ENCODE peak calls at places on chromosomes 1 and 21, in six cellular contexts. One of them, this sample, is unnamed.

GRCh38 chr1:231065510-231066241 is 25.6 kb upstream of the FAM89A start:
- DNase-seq in thoracic aorta: no peak
- DNase-seq in GM12865: no peak
- DNase-seq in esophagus squamous epithelium: no peak
- DNase-seq in body of pancreas: no peak
- DNase-seq in left ventricle myocardium inferior: no peak
- DNase-seq in this sample: no peak

GRCh38 chr1:32485554-32486255 is 20.8 kb downstream of the ZBTB8B start:
- DNase-seq in thoracic aorta: no peak
- DNase-seq in GM12865: no peak
- DNase-seq in esophagus squamous epithelium: no peak
- DNase-seq in left ventricle myocardium inferior: no peak
- DNase-seq in body of pancreas: no peak
- DNase-seq in this sample: no peak

GRCh38 chr1:87334351-87335174 is 5.9 kb downstream of the LMO4 start:
- DNase-seq in GM12865: peak
- DNase-seq in esophagus squamous epithelium: no peak
- DNase-seq in left ventricle myocardium inferior: no peak
- DNase-seq in body of pancreas: no peak
- DNase-seq in thoracic aorta: no peak
- DNase-seq in this sample: no peak

GRCh38 chr1:14440731-14441130 is 157.8 kb upstream of the KAZN start:
- DNase-seq in esophagus squamous epithelium: no peak
- DNase-seq in GM12865: no peak
- DNase-seq in body of pancreas: no peak
- DNase-seq in left ventricle myocardium inferior: no peak
- DNase-seq in thoracic aorta: no peak
- DNase-seq in this sample: no peak

GRCh38 chr1:14181191-14181793 is 417.2 kb upstream of the KAZN start:
- DNase-seq in GM12865: peak
- DNase-seq in thoracic aorta: no peak
- DNase-seq in body of pancreas: no peak
- DNase-seq in esophagus squamous epithelium: no peak
- DNase-seq in left ventricle myocardium inferior: no peak
- DNase-seq in this sample: no peak

GRCh38 chr1:80417651-80418050 is 1383.1 kb upstream of the ADGRL2 start:
- DNase-seq in thoracic aorta: no peak
- DNase-seq in esophagus squamous epithelium: no peak
- DNase-seq in GM12865: no peak
- DNase-seq in left ventricle myocardium inferior: no peak
- DNase-seq in body of pancreas: no peak
- DNase-seq in this sample: no peak

GRCh38 chr21:28608646-28609045 is 384.0 kb downstream of the LTN1 start:
- DNase-seq in left ventricle myocardium inferior: no peak
- DNase-seq in GM12865: no peak
- DNase-seq in esophagus squamous epithelium: no peak
- DNase-seq in body of pancreas: no peak
- DNase-seq in thoracic aorta: no peak
- DNase-seq in this sample: no peak

GRCh38 chr1:85573348-85573747 is 7.2 kb upstream of the CCN1 start:
- DNase-seq in esophagus squamous epithelium: no peak
- DNase-seq in body of pancreas: peak
- DNase-seq in left ventricle myocardium inferior: no peak
- DNase-seq in thoracic aorta: no peak
- DNase-seq in GM12865: no peak
- DNase-seq in this sample: no peak

GRCh38 chr1:17199267-17200044 is 5.5 kb upstream of the PADI1 start:
- DNase-seq in body of pancreas: peak
- DNase-seq in left ventricle myocardium inferior: no peak
- DNase-seq in esophagus squamous epithelium: no peak
- DNase-seq in GM12865: no peak
- DNase-seq in thoracic aorta: no peak
- DNase-seq in this sample: no peak

GRCh38 chr1:85230305-85230977 is 29.0 kb downstream of the C1orf52 start:
- DNase-seq in GM12865: peak
- DNase-seq in body of pancreas: no peak
- DNase-seq in thoracic aorta: no peak
- DNase-seq in left ventricle myocardium inferior: no peak
- DNase-seq in esophagus squamous epithelium: no peak
- DNase-seq in this sample: no peak

GRCh38 chr1:53344921-53345838 is 17.3 kb upstream of the LRP8 start:
- DNase-seq in left ventricle myocardium inferior: no peak
- DNase-seq in thoracic aorta: no peak
- DNase-seq in GM12865: peak
- DNase-seq in body of pancreas: peak
- DNase-seq in esophagus squamous epithelium: no peak
- DNase-seq in this sample: no peak

GRCh38 chr1:54314691-54315455 is 91.3 kb downstream of the SSBP3 start:
- DNase-seq in GM12865: no peak
- DNase-seq in body of pancreas: peak
- DNase-seq in thoracic aorta: no peak
- DNase-seq in left ventricle myocardium inferior: no peak
- DNase-seq in esophagus squamous epithelium: no peak
- DNase-seq in this sample: no peak

GRCh38 chr21:17688912-17689874 is 76.5 kb upstream of the BTG3 start:
- DNase-seq in GM12865: peak
- DNase-seq in left ventricle myocardium inferior: peak
- DNase-seq in thoracic aorta: no peak
- DNase-seq in esophagus squamous epithelium: no peak
- DNase-seq in body of pancreas: peak
- DNase-seq in this sample: no peak

GRCh38 chr1:193211539-193211938 is 25.1 kb upstream of the B3GALT2 start:
- DNase-seq in left ventricle myocardium inferior: no peak
- DNase-seq in thoracic aorta: no peak
- DNase-seq in esophagus squamous epithelium: no peak
- DNase-seq in body of pancreas: no peak
- DNase-seq in GM12865: peak
- DNase-seq in this sample: no peak

GRCh38 chr1:217193151-217193550 is 437.7 kb downstream of the GPATCH2 start:
- DNase-seq in body of pancreas: no peak
- DNase-seq in esophagus squamous epithelium: no peak
- DNase-seq in GM12865: no peak
- DNase-seq in left ventricle myocardium inferior: no peak
- DNase-seq in thoracic aorta: no peak
- DNase-seq in this sample: no peak

GRCh38 chr1:53851571-53852282 is 13.6 kb upstream of the NDC1 start:
- DNase-seq in GM12865: no peak
- DNase-seq in esophagus squamous epithelium: no peak
- DNase-seq in left ventricle myocardium inferior: no peak
- DNase-seq in thoracic aorta: no peak
- DNase-seq in body of pancreas: no peak
- DNase-seq in this sample: no peak

GRCh38 chr1:58884706-58885661 is 101.1 kb upstream of the JUN start:
- DNase-seq in body of pancreas: peak
- DNase-seq in esophagus squamous epithelium: no peak
- DNase-seq in left ventricle myocardium inferior: peak
- DNase-seq in GM12865: no peak
- DNase-seq in thoracic aorta: no peak
- DNase-seq in this sample: no peak

DNA sequence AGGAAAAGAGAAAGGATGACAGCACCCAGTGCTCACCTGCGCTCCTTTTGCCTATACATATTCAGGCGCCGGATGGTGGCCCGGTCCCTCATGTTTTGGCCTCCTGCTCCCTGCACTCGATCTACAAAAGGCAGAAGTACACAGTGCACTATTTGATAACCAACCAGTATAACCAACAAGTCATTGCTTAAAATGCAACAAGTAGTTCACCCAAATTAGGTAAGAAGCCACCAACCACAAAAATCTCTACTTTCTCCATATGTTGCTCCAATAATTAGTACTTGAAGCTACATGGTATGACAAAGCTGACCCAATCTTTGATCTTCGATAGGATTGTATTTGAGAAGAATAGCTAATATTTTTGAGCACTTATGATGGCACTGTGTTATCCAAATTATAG is 2.0 kb downstream of the GNL2 start:
- DNase-seq in thoracic aorta: no peak
- DNase-seq in left ventricle myocardium inferior: no peak
- DNase-seq in body of pancreas: no peak
- DNase-seq in esophagus squamous epithelium: no peak
- DNase-seq in GM12865: no peak
- DNase-seq in this sample: no peak
- H3K4me3 ChIP-seq in thoracic aorta: no peak
- H3K4me3 ChIP-seq in left ventricle myocardium inferior: no peak
- H3K4me3 ChIP-seq in body of pancreas: no peak
- H3K4me3 ChIP-seq in esophagus squamous epithelium: no peak
- H3K4me3 ChIP-seq in GM12865: no peak
- H3K4me3 ChIP-seq in this sample: no peak

DNA sequence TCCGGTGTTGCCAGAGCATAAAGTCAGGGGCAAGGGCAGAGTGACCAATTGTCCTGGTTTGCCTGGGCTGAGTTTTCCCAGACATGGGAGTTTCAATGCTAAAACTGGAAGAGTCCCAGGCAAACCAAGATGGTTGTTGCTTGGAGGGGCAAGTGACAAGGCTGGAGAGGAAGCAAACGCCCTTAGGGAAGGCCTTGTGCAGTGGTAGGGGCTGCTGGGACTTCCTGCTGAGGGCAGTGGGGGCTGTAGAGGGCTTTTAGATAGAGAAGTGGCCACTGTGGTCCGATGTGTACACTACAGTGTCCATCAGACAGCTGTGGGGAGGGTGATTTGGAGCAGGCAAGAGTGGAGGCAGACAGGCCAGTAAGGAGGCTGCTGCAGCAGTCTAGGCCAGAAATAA is 7.0 kb upstream of the CELA2A start:
- DNase-seq in body of pancreas: peak
- DNase-seq in thoracic aorta: no peak
- DNase-seq in esophagus squamous epithelium: no peak
- DNase-seq in GM12865: no peak
- DNase-seq in left ventricle myocardium inferior: no peak
- DNase-seq in this sample: no peak
- H3K4me3 ChIP-seq in body of pancreas: no peak
- H3K4me3 ChIP-seq in thoracic aorta: no peak
- H3K4me3 ChIP-seq in esophagus squamous epithelium: no peak
- H3K4me3 ChIP-seq in GM12865: no peak
- H3K4me3 ChIP-seq in left ventricle myocardium inferior: no peak
- H3K4me3 ChIP-seq in this sample: no peak

GRCh38 chr1:50970927-50971582 is 1.0 kb downstream of the CDKN2C start:
- DNase-seq in left ventricle myocardium inferior: no peak
- DNase-seq in thoracic aorta: no peak
- DNase-seq in esophagus squamous epithelium: no peak
- DNase-seq in body of pancreas: no peak
- DNase-seq in GM12865: no peak
- DNase-seq in this sample: no peak

GRCh38 chr1:50973875-50974617 is 4.0 kb downstream of the CDKN2C start:
- DNase-seq in esophagus squamous epithelium: no peak
- DNase-seq in left ventricle myocardium inferior: no peak
- DNase-seq in thoracic aorta: no peak
- DNase-seq in GM12865: no peak
- DNase-seq in body of pancreas: no peak
- DNase-seq in this sample: no peak

GRCh38 chr1:50971748-50972305 is 1.8 kb downstream of the CDKN2C start:
- DNase-seq in thoracic aorta: no peak
- DNase-seq in left ventricle myocardium inferior: no peak
- DNase-seq in esophagus squamous epithelium: no peak
- DNase-seq in body of pancreas: no peak
- DNase-seq in GM12865: peak
- DNase-seq in this sample: no peak

GRCh38 chr1:50973255-50973654 is 3.2 kb downstream of the CDKN2C start:
- DNase-seq in GM12865: no peak
- DNase-seq in left ventricle myocardium inferior: no peak
- DNase-seq in esophagus squamous epithelium: no peak
- DNase-seq in body of pancreas: no peak
- DNase-seq in thoracic aorta: no peak
- DNase-seq in this sample: no peak

DNA sequence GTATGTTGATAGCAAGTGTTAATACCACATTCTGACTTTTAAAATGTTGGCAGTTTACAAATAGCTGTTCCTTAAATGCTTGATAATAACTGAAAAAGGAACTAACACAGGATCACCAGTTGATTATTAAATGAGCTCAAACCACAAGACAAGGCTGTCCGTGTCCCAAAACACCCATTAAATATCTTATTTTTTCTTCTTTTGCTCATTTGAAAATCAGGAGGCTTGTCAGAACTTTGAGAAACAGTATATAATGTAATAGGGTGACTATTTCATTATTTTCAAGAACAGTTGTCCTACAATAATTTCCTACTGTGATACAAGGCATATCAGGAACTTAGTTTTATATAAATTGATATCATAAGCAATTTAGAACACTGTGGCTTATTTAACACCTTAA is 2.7 kb downstream of the CDKN2C start:
- DNase-seq in esophagus squamous epithelium: no peak
- DNase-seq in GM12865: no peak
- DNase-seq in body of pancreas: no peak
- DNase-seq in left ventricle myocardium inferior: no peak
- DNase-seq in thoracic aorta: no peak
- DNase-seq in this sample: no peak
- H3K4me3 ChIP-seq in esophagus squamous epithelium: no peak
- H3K4me3 ChIP-seq in GM12865: peak
- H3K4me3 ChIP-seq in body of pancreas: no peak
- H3K4me3 ChIP-seq in left ventricle myocardium inferior: peak
- H3K4me3 ChIP-seq in thoracic aorta: peak
- H3K4me3 ChIP-seq in this sample: no peak

DNA sequence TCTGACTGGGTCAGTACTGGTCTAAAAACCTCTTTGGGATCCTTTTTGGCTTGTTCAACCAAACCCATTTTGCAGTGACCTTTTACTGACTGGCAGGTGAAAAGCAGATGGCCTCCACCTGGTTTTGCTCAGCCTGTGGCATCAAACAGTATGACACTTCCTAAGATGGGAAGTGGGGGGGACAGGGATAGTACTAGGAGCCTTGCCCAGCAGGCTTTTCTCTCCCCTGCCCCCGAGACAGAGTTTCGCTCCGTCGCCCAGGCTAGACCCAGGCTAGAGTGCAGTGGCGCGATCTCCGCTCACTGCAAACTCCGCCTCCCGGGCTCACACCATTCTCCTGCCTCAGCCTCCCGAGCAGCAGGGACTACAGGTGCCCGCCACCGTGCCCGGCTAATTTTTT is 18.3 kb downstream of the INTS3 start:
- DNase-seq in GM12865: no peak
- DNase-seq in esophagus squamous epithelium: no peak
- DNase-seq in left ventricle myocardium inferior: no peak
- DNase-seq in thoracic aorta: no peak
- DNase-seq in body of pancreas: no peak
- DNase-seq in this sample: no peak
- H3K4me3 ChIP-seq in GM12865: no peak
- H3K4me3 ChIP-seq in esophagus squamous epithelium: no peak
- H3K4me3 ChIP-seq in left ventricle myocardium inferior: no peak
- H3K4me3 ChIP-seq in thoracic aorta: no peak
- H3K4me3 ChIP-seq in body of pancreas: no peak
- H3K4me3 ChIP-seq in this sample: no peak

DNA sequence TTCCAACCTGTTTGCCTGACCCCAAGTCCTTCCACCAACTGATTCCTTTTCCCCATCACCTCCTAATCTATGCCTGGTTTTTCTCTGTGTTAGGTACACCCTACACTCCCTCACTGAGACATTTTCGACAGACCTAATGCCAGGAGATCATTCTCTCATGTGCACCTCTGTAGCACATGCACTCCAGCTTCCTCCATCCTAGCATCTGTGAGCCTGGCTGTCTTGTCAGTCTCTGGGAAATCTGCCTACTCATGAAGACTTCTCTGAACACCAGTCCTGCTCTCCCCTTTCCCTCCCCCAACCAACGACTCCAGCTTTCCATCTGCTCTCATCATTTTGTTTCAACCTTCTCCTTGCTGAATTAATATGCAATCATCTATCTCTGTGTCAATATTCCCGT is 987 bp downstream of the MED8 start:
- DNase-seq in GM12865: no peak
- DNase-seq in left ventricle myocardium inferior: no peak
- DNase-seq in body of pancreas: no peak
- DNase-seq in esophagus squamous epithelium: no peak
- DNase-seq in thoracic aorta: no peak
- DNase-seq in this sample: no peak
- H3K4me3 ChIP-seq in GM12865: peak
- H3K4me3 ChIP-seq in left ventricle myocardium inferior: peak
- H3K4me3 ChIP-seq in body of pancreas: peak
- H3K4me3 ChIP-seq in esophagus squamous epithelium: peak
- H3K4me3 ChIP-seq in thoracic aorta: peak
- H3K4me3 ChIP-seq in this sample: no peak

GRCh38 chr1:23370744-23371710 is 1.4 kb upstream of the ZNF436 start:
- DNase-seq in esophagus squamous epithelium: no peak
- DNase-seq in left ventricle myocardium inferior: no peak
- DNase-seq in body of pancreas: no peak
- DNase-seq in GM12865: no peak
- DNase-seq in thoracic aorta: no peak
- DNase-seq in this sample: no peak
- H3K4me3 ChIP-seq in esophagus squamous epithelium: no peak
- H3K4me3 ChIP-seq in left ventricle myocardium inferior: peak
- H3K4me3 ChIP-seq in body of pancreas: no peak
- H3K4me3 ChIP-seq in GM12865: no peak
- H3K4me3 ChIP-seq in thoracic aorta: peak
- H3K4me3 ChIP-seq in this sample: no peak